ENCODE peak calls at places on chromosomes 13 and 19, in six cellular contexts. P is cardiac fibroblast; K is T-helper 2 cell; R is IMR-90; F is T-cell; Z is activated naive CD4-positive, alpha-beta T cell treated with anti-CD3 and anti-CD28 coated beads, Interleukin-2, amount 50 U/mL, for 72 hours. D is an unnamed sample.

GRCh38 chr13:94201022-94201421 is 278.5 kb downstream of the DCT start:
- DNase-seq in Z (no peak), P (no peak), F (no peak), R (no peak), K (no peak), D (no peak)

GRCh38 chr13:66723606-66724005 is 506.5 kb downstream of the PCDH9 start:
- DNase-seq in P (no peak), Z (no peak), K (no peak), R (no peak), F (no peak), D (no peak)

GRCh38 chr19:41753936-41754529 is 1.3 kb upstream of the CEACAM6 start:
- DNase-seq in F (peak), Z (peak), P (peak), R (peak), K (peak), D (peak)

GRCh38 chr19:18453269-18454024 is 15.5 kb upstream of the ISYNA1 start:
- DNase-seq in Z (no peak), K (no peak), R (peak), P (no peak), F (no peak), D (peak)

GRCh38 chr13:99275093-99275469 is 16.9 kb upstream of the GPR18 start:
- DNase-seq in R (peak), P (peak), F (peak), Z (peak), K (no peak), D (peak)

GRCh38 chr13:29165840-29166239 is 345.7 kb downstream of the MTUS2 start:
- DNase-seq in R (no peak), F (no peak), Z (no peak), K (no peak), P (peak), D (peak)

GRCh38 chr19:5058456-5059190 is 89.7 kb downstream of the KDM4B start:
- DNase-seq in Z (no peak), F (no peak), R (peak), P (peak), K (no peak), D (no peak)

GRCh38 chr19:1168877-1169791 is 4.9 kb downstream of the SBNO2 start:
- DNase-seq in P (peak), R (peak), K (no peak), F (no peak), Z (no peak), D (peak)

GRCh38 chr19:15390814-15391213 is 11.2 kb upstream of the AKAP8 start:
- DNase-seq in P (no peak), Z (no peak), R (no peak), F (no peak), K (no peak), D (no peak)

GRCh38 chr19:5641171-5641570 is 18.3 kb downstream of the SAFB start:
- DNase-seq in F (no peak), K (no peak), P (no peak), R (no peak), Z (no peak), D (no peak)

GRCh38 chr13:95091755-95092154 is 209.5 kb downstream of the ABCC4 start:
- DNase-seq in P (no peak), K (no peak), F (no peak), R (no peak), Z (no peak), D (no peak)

GRCh38 chr13:114328034-114328433 is 13.7 kb downstream of the CHAMP1 start:
- DNase-seq in Z (no peak), F (no peak), K (no peak), R (no peak), P (no peak), D (no peak)

GRCh38 chr13:97191615-97192014 is 30.5 kb upstream of the MBNL2 start:
- DNase-seq in Z (no peak), K (no peak), R (no peak), P (no peak), F (no peak), D (peak)

GRCh38 chr19:53102701-53103140 is 501 bp downstream of the ZNF160 start:
- DNase-seq in F (peak), P (peak), Z (peak), R (peak), K (no peak), D (peak)

GRCh38 chr13:101942038-101942437 is 459.8 kb downstream of the FGF14 start:
- DNase-seq in Z (no peak), K (no peak), F (no peak), P (peak), R (peak), D (peak)

GRCh38 chr19:42477117-42477516 is 34.4 kb upstream of the CXCL17 start:
- DNase-seq in Z (no peak), P (no peak), K (no peak), F (no peak), R (no peak), D (no peak)

GRCh38 chr19:6278740-6279619 is 795 bp downstream of the MLLT1 start:
- DNase-seq in K (no peak), P (no peak), R (no peak), F (no peak), Z (no peak), D (no peak)

GRCh38 chr19:7943444-7944176 is at the start of gene TIMM44:
- DNase-seq in K (peak), R (peak), F (peak), Z (peak), P (peak), D (peak)